ENCODE peak calls at places on chromosomes 5 and 9, in five cellular contexts. G is adrenal gland, Q is prostate gland, P is A673, M is right cardiac atrium. X is an unnamed sample. For H3K4me1, the result is how much of the 10 kb centered on the place peaks cover.

GRCh38 chr5:82975812-82976211 is 101.4 kb downstream of the TMEM167A start:
- DNase-seq in G (no peak), P (no peak), Q (no peak), M (no peak), X (no peak)

GRCh38 chr9:78298046-78298511 is 1.2 kb downstream of the PSAT1 start:
- DNase-seq in P (peak), M (no peak), Q (no peak), G (peak), X (no peak)

GRCh38 chr5:66378407-66378806 is 217.8 kb upstream of the MAST4 start:
- DNase-seq in M (no peak), G (no peak), P (no peak), Q (no peak), X (no peak)

GRCh38 chr5:40679998-40680681 is 425 bp downstream of the PTGER4 start:
- DNase-seq in G (peak), P (peak), Q (peak), M (peak), X (no peak)

GRCh38 chr5:74386571-74387334 is 253.8 kb downstream of the ENC1 start:
- DNase-seq in Q (no peak), G (no peak), M (no peak), P (no peak), X (no peak)

GRCh38 chr5:155529366-155529765 is 515.8 kb downstream of the KIF4B start:
- DNase-seq in M (no peak), G (no peak), P (no peak), Q (no peak), X (no peak)

GRCh38 chr9:7791364-7791763 is 8.2 kb downstream of the DMAC1 start:
- DNase-seq in M (no peak), P (no peak), G (no peak), Q (no peak), X (no peak)

GRCh38 chr5:5592541-5592940 is 170.1 kb downstream of the ICE1 start:
- DNase-seq in Q (no peak), G (no peak), P (no peak), M (no peak), X (peak)

GRCh38 chr5:135310328-135310989 is 88.6 kb downstream of the MACROH2A1 start:
- DNase-seq in G (no peak), P (no peak), Q (no peak), M (no peak), X (no peak)

GRCh38 chr5:68114641-68115040 is 100.9 kb upstream of the PIK3R1 start:
- DNase-seq in P (no peak), M (no peak), G (no peak), Q (no peak), X (no peak)

GRCh38 chr5:140360681-140361479 is 886 bp downstream of the SLC4A9 start:
- DNase-seq in G (no peak), M (no peak), P (no peak), Q (no peak), X (no peak)

GRCh38 chr5:39178171-39178570 is 41.2 kb downstream of the FYB1 start:
- DNase-seq in G (no peak), M (no peak), Q (no peak), P (peak), X (no peak)

GRCh38 chr5:139961435-139962157 is 81.5 kb downstream of the NRG2 start:
- DNase-seq in Q (no peak), G (peak), P (no peak), M (no peak), X (no peak)

GRCh38 chr5:58060971-58061370 is 398.9 kb downstream of the PLK2 start:
- DNase-seq in G (no peak), M (no peak), Q (no peak), P (no peak), X (no peak)

GRCh38 chr5:112238473-112238872 is 180.6 kb downstream of the EPB41L4A start:
- DNase-seq in Q (no peak), G (no peak), M (no peak), P (no peak), X (no peak)

GRCh38 chr5:112996830-112997374 is 20.3 kb downstream of the DCP2 start:
- DNase-seq in G (no peak), P (no peak), M (no peak), Q (no peak), X (no peak)

GRCh38 chr5:68261174-68262021 is 45.8 kb downstream of the PIK3R1 start:
- DNase-seq in P (peak), M (no peak), Q (no peak), G (no peak), X (no peak)

DNA sequence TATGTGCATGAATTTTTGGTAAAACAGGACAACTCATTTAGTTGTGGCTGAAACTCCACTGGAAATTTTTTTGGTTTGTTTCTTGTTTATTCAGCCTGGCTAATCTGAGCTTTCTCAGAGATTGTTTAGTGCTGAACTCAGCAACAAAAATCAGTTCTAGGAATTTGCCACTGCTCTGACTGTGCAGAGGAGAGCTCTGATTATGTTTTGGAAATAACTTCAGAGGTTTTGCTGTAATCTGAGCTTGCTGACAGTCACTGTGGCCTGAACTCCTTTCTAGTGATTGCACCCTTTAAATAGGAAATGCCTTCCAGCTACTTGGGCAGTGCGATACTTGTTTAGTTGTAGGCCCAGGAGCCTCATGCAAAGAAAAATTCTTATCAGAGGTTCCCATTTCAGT is 60.2 kb downstream of the OSTF1 start:
- DNase-seq in P (no peak), M (no peak), G (no peak), Q (no peak), X (no peak)
- H3K4me1 ChIP-seq in P (under half), M (under half), G (under half), Q (under half), X (under half)

DNA sequence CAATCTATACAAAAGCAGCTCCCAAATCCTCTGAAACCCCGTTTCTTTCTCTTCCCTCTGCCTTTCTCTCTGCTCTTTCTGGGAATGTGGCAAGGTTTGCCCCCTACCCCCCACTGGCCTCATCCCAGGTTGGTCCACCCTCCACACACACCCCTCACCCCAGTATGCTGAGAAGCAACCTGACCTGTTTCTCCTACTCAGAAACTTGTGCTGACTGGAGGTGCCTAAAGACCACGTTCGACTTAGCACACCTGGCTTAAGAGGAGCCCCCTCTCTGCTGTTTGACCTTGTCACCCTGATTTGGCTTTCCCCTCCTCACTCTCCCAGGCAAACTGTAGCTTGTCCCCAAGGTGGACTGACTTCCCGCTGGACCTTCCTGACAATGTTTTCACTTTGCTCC is 1.1 kb upstream of the SEPTIN8 start:
- DNase-seq in G (no peak), P (no peak), M (no peak), Q (no peak), X (no peak)
- H3K4me3 ChIP-seq in G (peak), P (no peak), M (peak), Q (peak), X (peak)

GRCh38 chr9:91162784-91163440 is 198.8 kb downstream of the AUH start:
- DNase-seq in M (peak), Q (no peak), G (no peak), P (no peak), X (no peak)
- H3K27ac ChIP-seq in M (no peak), Q (no peak), G (peak), P (no peak), X (no peak)

GRCh38 chr9:119283118-119283794 is 86.0 kb downstream of the BRINP1 start:
- DNase-seq in G (peak), Q (peak), P (no peak), M (peak), X (no peak)

GRCh38 chr9:119282476-119283117 is 86.6 kb downstream of the BRINP1 start:
- DNase-seq in M (no peak), P (no peak), Q (no peak), G (no peak), X (no peak)

GRCh38 chr9:119284118-119284517 is 85.1 kb downstream of the BRINP1 start:
- DNase-seq in M (no peak), Q (no peak), P (peak), G (no peak), X (no peak)

GRCh38 chr9:119280740-119281485 is 88.3 kb downstream of the BRINP1 start:
- DNase-seq in G (no peak), P (no peak), Q (no peak), M (no peak), X (no peak)

GRCh38 chr9:119284587-119285337 is 84.5 kb downstream of the BRINP1 start:
- DNase-seq in M (no peak), P (no peak), Q (peak), G (no peak), X (no peak)
- H3K4me1 ChIP-seq in M (under half), P (under half), Q (under half), G (under half), X (under half)

DNA sequence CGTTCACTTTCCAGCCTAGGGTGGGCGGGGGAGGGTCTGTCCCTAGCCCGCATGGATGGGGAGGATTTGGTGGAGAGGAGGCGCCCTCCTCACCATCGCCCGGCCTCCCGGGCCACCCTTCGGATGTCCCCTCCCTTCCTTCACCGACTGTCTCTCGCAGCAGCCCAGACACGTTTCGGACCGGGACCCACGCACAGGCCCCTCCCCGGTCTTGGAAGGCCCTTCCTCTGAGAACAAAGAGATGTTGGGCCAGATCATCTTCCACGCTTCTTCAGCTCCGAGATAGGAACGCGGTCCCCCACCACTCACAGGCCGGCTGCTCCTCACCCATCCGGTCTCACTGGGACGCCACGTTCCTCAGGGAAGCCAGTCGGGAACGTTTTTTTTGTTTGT is 640 bp upstream of the DPM2 start:
- DNase-seq in P (no peak), G (no peak), M (no peak), Q (no peak), X (no peak)
- H3K4me3 ChIP-seq in P (peak), G (peak), M (peak), Q (peak), X (peak)